ENCODE peak calls at places on chromosomes 1 and 21, in seven cellular contexts. H is HepG2, X is GM19239, L is left kidney, U is PC-9, G is NCI-H2081, Q is kidney tubule cell. M is an unnamed sample.
A peak's percentile ranks its signal among the peaks of the same experiment; 100 is the strongest.

GRCh38 chr1:229087906-229088305 is 183.0 kb upstream of the RAB4A start:
- DNase-seq in H (no peak), X (no peak), L (no peak), U (no peak), G (no peak), Q (no peak), M (no peak)

GRCh38 chr1:19395678-19396192 is 83.6 kb downstream of the SLC66A1 start:
- DNase-seq in H (no peak), X (no peak), L (no peak), U (peak; percentile 33), G (no peak), Q (peak; percentile 33), M (no peak)

GRCh38 chr1:193059282-193060225 is at the start of the genes RO60 and UCHL5:
- DNase-seq in H (peak; percentile 97), X (peak; percentile 53), L (peak; percentile 99), U (peak; percentile 96), G (peak; percentile 100), Q (peak; percentile 99), M (peak; percentile 99)

GRCh38 chr1:201982923-201983805 is 716 bp downstream of the RNPEP start:
- DNase-seq in H (peak; percentile 61), X (peak; percentile 68), L (peak; percentile 93), U (peak; percentile 76), G (peak; percentile 86), Q (peak; percentile 87), M (peak; percentile 64)

GRCh38 chr1:199861020-199861795 is 166.3 kb upstream of the NR5A2 start:
- DNase-seq in H (no peak), X (no peak), L (peak; percentile 23), U (no peak), G (no peak), Q (no peak), M (peak; percentile 9)

GRCh38 chr1:234139966-234140365 is 233.3 kb upstream of the COA6 start:
- DNase-seq in H (peak; percentile 13), X (no peak), L (no peak), U (peak; percentile 22), G (no peak), Q (peak; percentile 94), M (no peak)

GRCh38 chr1:23568608-23569383 is 9.5 kb upstream of the ID3 start:
- DNase-seq in H (no peak), X (no peak), L (peak; percentile 73), U (no peak), G (no peak), Q (no peak), M (no peak)

GRCh38 chr21:31898898-31899630 is 26.2 kb downstream of the HUNK start:
- DNase-seq in H (no peak), X (no peak), L (no peak), U (no peak), G (no peak), Q (no peak), M (no peak)

GRCh38 chr1:94783342-94784264 is 36.6 kb upstream of the SLC44A3 start:
- DNase-seq in H (no peak), X (no peak), L (peak; percentile 68), U (peak; percentile 87), G (peak; percentile 8), Q (peak; percentile 61), M (no peak)

GRCh38 chr1:180627411-180627810 is 4.4 kb upstream of the XPR1 start:
- DNase-seq in H (no peak), X (no peak), L (no peak), U (no peak), G (no peak), Q (no peak), M (no peak)

GRCh38 chr1:168762473-168762872 is 33.5 kb upstream of the DPT start:
- DNase-seq in H (no peak), X (no peak), L (peak; percentile 7), U (no peak), G (no peak), Q (peak; percentile 28), M (no peak)

GRCh38 chr21:37380349-37381323 is 14.1 kb downstream of the DYRK1A start:
- DNase-seq in H (no peak), X (no peak), L (peak; percentile 57), U (no peak), G (peak; percentile 62), Q (no peak), M (no peak)

GRCh38 chr1:41381691-41382530 is 20.7 kb downstream of the FOXO6 start:
- DNase-seq in H (no peak), X (no peak), L (peak; percentile 72), U (peak; percentile 81), G (peak; percentile 60), Q (peak; percentile 54), M (no peak)

GRCh38 chr1:229064320-229064908 is 206.5 kb upstream of the RAB4A start:
- DNase-seq in H (peak; percentile 99), X (no peak), L (no peak), U (no peak), G (no peak), Q (no peak), M (no peak)

GRCh38 chr1:31007462-31007991 is 58.0 kb downstream of the PUM1 start:
- DNase-seq in H (no peak), X (no peak), L (peak; percentile 48), U (no peak), G (no peak), Q (peak; percentile 80), M (no peak)

GRCh38 chr21:41823166-41823565 is 56.0 kb downstream of the PRDM15 start:
- DNase-seq in H (no peak), X (no peak), L (no peak), U (no peak), G (no peak), Q (no peak), M (no peak)

GRCh38 chr1:40820911-40821693 is 37.5 kb downstream of the KCNQ4 start:
- DNase-seq in H (no peak), X (no peak), L (no peak), U (no peak), G (peak; percentile 48), Q (no peak), M (peak; percentile 80)

GRCh38 chr1:34786521-34787325 is 5.7 kb downstream of the GJB3 start:
- DNase-seq in H (peak; percentile 54), X (peak; percentile 77), L (peak; percentile 83), U (peak; percentile 61), G (peak; percentile 85), Q (peak; percentile 79), M (peak; percentile 65)

GRCh38 chr1:228459091-228459993 is 27.8 kb upstream of the RNF187 start:
- DNase-seq in H (peak; percentile 18), X (no peak), L (peak; percentile 95), U (peak; percentile 45), G (peak; percentile 92), Q (peak; percentile 61), M (peak; percentile 79)

GRCh38 chr21:27382404-27382803 is 415.5 kb upstream of the ADAMTS5 start:
- DNase-seq in H (no peak), X (no peak), L (no peak), U (no peak), G (no peak), Q (no peak), M (no peak)

GRCh38 chr1:186295980-186296379 is 79.1 kb downstream of the TPR start:
- DNase-seq in H (peak; percentile 55), X (no peak), L (no peak), U (no peak), G (peak; percentile 22), Q (no peak), M (no peak)

GRCh38 chr1:240831191-240831631 is 219.3 kb upstream of the GREM2 start:
- DNase-seq in H (no peak), X (no peak), L (peak; percentile 27), U (peak; percentile 9), G (no peak), Q (peak; percentile 25), M (no peak)

GRCh38 chr1:10304295-10304694 is 93.9 kb downstream of the KIF1B start:
- DNase-seq in H (no peak), X (peak; percentile 9), L (no peak), U (no peak), G (peak; percentile 16), Q (no peak), M (no peak)

GRCh38 chr1:21670059-21670881 is 1.1 kb upstream of the RAP1GAP start:
- DNase-seq in H (no peak), X (no peak), L (no peak), U (no peak), G (no peak), Q (no peak), M (no peak)

GRCh38 chr1:203117611-203118575 is 9.6 kb upstream of the ADORA1 start:
- DNase-seq in H (peak; percentile 30), X (peak; percentile 57), L (peak; percentile 92), U (peak; percentile 75), G (peak; percentile 38), Q (peak; percentile 70), M (peak; percentile 51)

GRCh38 chr1:2300004-2300771 is 72.1 kb downstream of the SKI start:
- DNase-seq in H (no peak), X (peak; percentile 98), L (no peak), U (no peak), G (no peak), Q (no peak), M (no peak)

GRCh38 chr1:101293461-101294045 is 56.7 kb downstream of the S1PR1 start:
- DNase-seq in H (no peak), X (no peak), L (no peak), U (no peak), G (no peak), Q (peak; percentile 29), M (no peak)

GRCh38 chr1:232486006-232486405 is 143.9 kb downstream of the SIPA1L2 start:
- DNase-seq in H (no peak), X (no peak), L (no peak), U (no peak), G (no peak), Q (peak; percentile 48), M (no peak)

GRCh38 chr1:78274814-78275213 is 216.0 kb upstream of the PTGFR start:
- DNase-seq in H (no peak), X (no peak), L (no peak), U (no peak), G (no peak), Q (peak; percentile 44), M (no peak)

GRCh38 chr1:153515504-153516394 is 20.0 kb downstream of the S100A6 start:
- DNase-seq in H (no peak), X (no peak), L (no peak), U (peak; percentile 87), G (no peak), Q (peak; percentile 81), M (peak; percentile 91)

GRCh38 chr1:94418664-94419655 is 771 bp downstream of the ABCD3 start:
- DNase-seq in H (no peak), X (no peak), L (peak; percentile 69), U (peak; percentile 37), G (peak; percentile 31), Q (peak; percentile 54), M (no peak)

GRCh38 chr1:233237623-233238022 is 57.9 kb downstream of the PCNX2 start:
- DNase-seq in H (no peak), X (no peak), L (no peak), U (no peak), G (no peak), Q (no peak), M (no peak)

GRCh38 chr1:76294470-76295194 is 220.1 kb downstream of the ST6GALNAC3 start:
- DNase-seq in H (no peak), X (peak; percentile 10), L (peak; percentile 68), U (no peak), G (peak; percentile 20), Q (no peak), M (no peak)

GRCh38 chr1:35600593-35600992 is 27.5 kb downstream of the TFAP2E start:
- DNase-seq in H (no peak), X (no peak), L (no peak), U (no peak), G (no peak), Q (no peak), M (no peak)

GRCh38 chr1:145983206-145983675 is 13.1 kb downstream of the TXNIP start:
- DNase-seq in H (no peak), X (no peak), L (no peak), U (peak; percentile 43), G (no peak), Q (no peak), M (peak; percentile 25)

GRCh38 chr1:232316864-232317263 is 313.1 kb downstream of the SIPA1L2 start:
- DNase-seq in H (no peak), X (no peak), L (no peak), U (no peak), G (no peak), Q (no peak), M (no peak)

GRCh38 chr1:51541313-51542050 is 22.4 kb upstream of the EPS15 start:
- DNase-seq in H (no peak), X (no peak), L (no peak), U (no peak), G (no peak), Q (no peak), M (no peak)

GRCh38 chr1:32151319-32151787 is 28.1 kb upstream of the TXLNA start:
- DNase-seq in H (no peak), X (no peak), L (peak; percentile 33), U (no peak), G (no peak), Q (no peak), M (no peak)

M was measured in DMS153.